ENCODE peak calls at places on chromosomes 4 and X, in five cellular contexts. A, M, L, Z and I are unnamed samples.

GRCh38 chr4:3290476-3290875 is 2.3 kb upstream of the RGS12 start:
- DNase-seq in A (no peak), Z (no peak), M (no peak), L (no peak), I (no peak)

GRCh38 chr4:102452854-102453253 is 48.3 kb upstream of the NFKB1 start:
- DNase-seq in M (no peak), A (no peak), Z (no peak), L (no peak), I (no peak)

GRCh38 chr4:78551420-78552351 is at the start of gene ANXA3:
- DNase-seq in A (no peak), Z (peak), M (no peak), L (no peak), I (peak)

GRCh38 chrX:39477438-39478120 is 620.2 kb downstream of the BCOR start:
- DNase-seq in M (no peak), A (no peak), L (no peak), Z (peak), I (peak)

GRCh38 chrX:79415056-79415455 is 47.9 kb upstream of the ITM2A start:
- DNase-seq in A (no peak), Z (no peak), M (no peak), L (no peak), I (no peak)

GRCh38 chrX:133258481-133258880 is 40.3 kb upstream of the TFDP3 start:
- DNase-seq in A (no peak), L (no peak), Z (no peak), M (no peak), I (no peak)

GRCh38 chr4:89913623-89914022 is 19.0 kb downstream of the MMRN1 start:
- DNase-seq in Z (no peak), L (no peak), A (no peak), M (no peak), I (no peak)

GRCh38 chr4:20816287-20816686 is 116.0 kb downstream of the PACRGL start:
- DNase-seq in Z (no peak), L (no peak), M (no peak), A (no peak), I (no peak)

GRCh38 chrX:40646489-40647306 is 663 bp downstream of the CXorf38 start:
- DNase-seq in Z (peak), A (no peak), L (peak), M (no peak), I (peak)

GRCh38 chr4:132642196-132642817 is 506.8 kb upstream of the PCDH10 start:
- DNase-seq in Z (peak), A (no peak), L (no peak), M (no peak), I (no peak)

GRCh38 chrX:137432609-137433008 is 133.3 kb upstream of the ZIC3 start:
- DNase-seq in L (no peak), M (no peak), A (no peak), Z (peak), I (no peak)

GRCh38 chr4:85952518-85952917 is 407.3 kb downstream of the MAPK10 start:
- DNase-seq in Z (no peak), L (no peak), A (peak), M (no peak), I (no peak)

GRCh38 chr4:78951862-78952472 is 12.7 kb upstream of the PAQR3 start:
- DNase-seq in M (no peak), L (no peak), A (no peak), Z (peak), I (no peak)

GRCh38 chr4:28167411-28167810 is 1306.8 kb downstream of the STIM2 start:
- DNase-seq in L (no peak), Z (peak), M (no peak), A (no peak), I (no peak)

GRCh38 chrX:19772306-19772705 is 115.1 kb downstream of the SH3KBP1 start:
- DNase-seq in Z (no peak), A (peak), L (no peak), M (no peak), I (no peak)

GRCh38 chr4:146500216-146500615 is 21.5 kb downstream of the SLC10A7 start:
- DNase-seq in L (no peak), M (no peak), Z (no peak), A (no peak), I (no peak)

GRCh38 chr4:179415016-179415841 is 1973.0 kb upstream of the AGA start:
- DNase-seq in L (no peak), Z (peak), M (no peak), A (no peak), I (no peak)

GRCh38 chr4:25101836-25102235 is 58.4 kb downstream of the SEPSECS start:
- DNase-seq in Z (peak), M (no peak), A (no peak), L (no peak), I (no peak)

GRCh38 chr4:176883681-176884418 is 91.1 kb upstream of the VEGFC start:
- DNase-seq in M (peak), Z (no peak), L (no peak), A (peak), I (no peak)

GRCh38 chr4:87620491-87620890 is 12.2 kb downstream of the DSPP start:
- DNase-seq in Z (no peak), A (no peak), M (no peak), L (no peak), I (no peak)

GRCh38 chr4:115154826-115155225 is 41.4 kb upstream of the NDST4 start:
- DNase-seq in A (peak), Z (peak), L (no peak), M (peak), I (no peak)

GRCh38 chr4:53764761-53765490 is 173.6 kb upstream of the LNX1 start:
- DNase-seq in A (no peak), Z (peak), M (no peak), L (no peak), I (no peak)

GRCh38 chr4:26451597-26451996 is 38.7 kb downstream of the CCKAR start:
- DNase-seq in M (no peak), A (no peak), L (no peak), Z (no peak), I (no peak)

GRCh38 chr4:56606385-56606784 is 74.7 kb downstream of the HOPX start:
- DNase-seq in Z (no peak), A (no peak), L (no peak), M (no peak), I (no peak)

GRCh38 chr4:147360301-147360700 is 120.6 kb upstream of the EDNRA start:
- DNase-seq in M (peak), L (no peak), A (peak), Z (no peak), I (no peak)

GRCh38 chrX:125108926-125109325 is 210.7 kb upstream of the TEX13C start:
- DNase-seq in Z (peak), A (no peak), M (no peak), L (no peak), I (no peak)

GRCh38 chrX:124033821-124034220 is 72.3 kb downstream of the STAG2 start:
- DNase-seq in A (peak), Z (no peak), L (no peak), M (no peak), I (no peak)

GRCh38 chr4:86451560-86452322 is 91.9 kb upstream of the MAPK10 start:
- DNase-seq in L (no peak), A (peak), M (no peak), Z (no peak), I (no peak)

GRCh38 chr4:188439641-188440311 is 300.5 kb downstream of the TRIML1 start:
- DNase-seq in A (no peak), L (no peak), Z (peak), M (no peak), I (peak)

GRCh38 chr4:1599491-1600210 is 84.5 kb downstream of the FAM53A start:
- DNase-seq in Z (no peak), M (no peak), A (no peak), L (no peak), I (peak)

GRCh38 chr4:22170353-22170752 is 221.8 kb upstream of the KCNIP4 start:
- DNase-seq in L (no peak), Z (peak), M (peak), A (peak), I (no peak)